ENCODE peak calls at places on chromosomes 4 and X, in nine cellular contexts. K, Q, M, W, F, V, S, X and Z are unnamed samples.

GRCh38 chr4:24599275-24599674 is 14.9 kb upstream of the DHX15 start:
- DNase-seq in W (no peak), S (no peak), Q (no peak), V (no peak), X (no peak), M (peak; percentile 54), K (no peak), F (no peak), Z (no peak)

GRCh38 chrX:70169281-70169680 is 8.0 kb upstream of the DGAT2L6 start:
- DNase-seq in S (no peak), K (no peak), F (peak; percentile 7), M (no peak), X (no peak), W (no peak), Q (no peak), V (no peak), Z (no peak)

GRCh38 chr4:169226565-169226964 is 44.2 kb downstream of the SH3RF1 start:
- DNase-seq in F (no peak), M (no peak), K (no peak), W (no peak), S (no peak), Q (no peak), V (no peak), X (no peak), Z (no peak)

GRCh38 chr4:55635760-55636621 is at the start of gene NMU:
- DNase-seq in K (peak; percentile 67), W (peak; percentile 87), X (no peak), F (peak; percentile 79), M (peak; percentile 66), V (no peak), S (peak; percentile 40), Q (no peak), Z (no peak)

GRCh38 chr4:6601661-6602250 is 26.8 kb downstream of the MAN2B2 start:
- DNase-seq in X (no peak), M (no peak), V (no peak), Q (no peak), W (no peak), F (no peak), S (no peak), K (no peak), Z (no peak)

GRCh38 chr4:64230709-64231310 is 178.4 kb downstream of the TECRL start:
- DNase-seq in K (no peak), M (no peak), W (peak; percentile 3), X (no peak), V (no peak), S (no peak), Q (no peak), F (peak; percentile 15), Z (peak; percentile 14)

GRCh38 chr4:18934197-18934596 is 912.6 kb upstream of the LCORL start:
- DNase-seq in S (no peak), Q (no peak), W (peak; percentile 3), F (peak; percentile 33), M (no peak), X (no peak), V (no peak), K (no peak), Z (peak; percentile 23)

GRCh38 chrX:14591976-14592375 is 62.6 kb downstream of the GLRA2 start:
- DNase-seq in F (no peak), M (no peak), X (no peak), V (no peak), Q (no peak), K (no peak), S (no peak), W (no peak), Z (no peak)

GRCh38 chr4:7201351-7202305 is 9.3 kb downstream of the SORCS2 start:
- DNase-seq in F (no peak), K (peak; percentile 2), Q (no peak), M (no peak), V (no peak), S (no peak), W (no peak), X (no peak), Z (peak; percentile 12)

GRCh38 chrX:46642145-46642544 is 68.6 kb downstream of the CHST7 start:
- DNase-seq in Q (no peak), W (peak; percentile 15), V (no peak), F (peak; percentile 34), X (no peak), M (no peak), K (no peak), S (peak; percentile 37), Z (peak; percentile 51)
- TF ChIP-seq CTCF in Q (peak; percentile 25), W (peak; percentile 52), V (peak; percentile 13), F (peak; percentile 50), X (peak; percentile 39), M (peak; percentile 45), K (peak; percentile 22), S (peak; percentile 68), Z (peak; percentile 47)

GRCh38 chrX:78139160-78140123 is at the start of gene TAF9B:
- DNase-seq in W (peak; percentile 87), V (peak; percentile 32), S (peak; percentile 88), F (peak; percentile 91), Q (peak; percentile 75), K (peak; percentile 90), M (peak; percentile 80), X (peak; percentile 75), Z (peak; percentile 76)

DNA sequence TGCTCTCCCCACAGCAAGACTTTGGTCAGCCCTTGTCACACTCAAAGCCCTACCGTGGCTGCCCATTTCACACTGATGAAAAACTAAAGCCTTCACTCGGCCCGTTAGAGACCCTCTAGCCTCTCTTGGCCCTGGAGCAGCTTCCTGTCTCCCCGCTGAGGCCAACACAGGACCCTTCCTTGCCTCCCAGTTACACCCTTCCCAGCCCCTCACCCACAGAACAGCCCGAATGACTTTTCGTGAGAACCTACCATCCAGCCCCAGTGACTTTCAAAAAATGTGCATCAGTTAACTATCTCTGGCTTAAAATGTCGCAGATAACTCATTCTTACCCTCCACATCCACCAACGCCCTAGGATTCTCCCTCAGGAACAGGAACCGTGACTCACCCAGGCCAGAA is 756 bp upstream of the TAF9B start:
- DNase-seq in X (no peak), W (no peak), S (no peak), V (no peak), M (no peak), Q (no peak), F (no peak), K (no peak), Z (no peak)
- H3K4me3 ChIP-seq in X (peak overlapping the region; percentile 76), W (peak overlapping the region; percentile 66), S (no peak overlapping the region), V (no peak overlapping the region), M (no peak overlapping the region), Q (no peak overlapping the region), F (peak overlapping the region; percentile 98), K (peak overlapping the region; percentile 79), Z (no peak overlapping the region)

GRCh38 chr4:142372570-142373300 is 473.4 kb downstream of the INPP4B start:
- DNase-seq in S (no peak), F (peak; percentile 7), W (no peak), X (no peak), Q (no peak), M (no peak), V (no peak), K (no peak), Z (no peak)
- TF ChIP-seq CTCF in S (no peak), F (no peak), W (no peak), X (no peak), Q (no peak), M (no peak), V (no peak), K (no peak), Z (no peak)

GRCh38 chr4:40672528-40673522 is 43.2 kb upstream of the RBM47 start:
- DNase-seq in X (no peak), S (no peak), V (peak; percentile 73), M (no peak), K (no peak), Q (peak; percentile 94), F (peak; percentile 83), W (no peak), Z (peak; percentile 99)
- H3K4me3 ChIP-seq in X (no peak overlapping the region), S (no peak overlapping the region), V (no peak overlapping the region), M (no peak overlapping the region), K (no peak overlapping the region), Q (no peak overlapping the region), F (no peak overlapping the region), W (no peak overlapping the region), Z (no peak overlapping the region)

DNA sequence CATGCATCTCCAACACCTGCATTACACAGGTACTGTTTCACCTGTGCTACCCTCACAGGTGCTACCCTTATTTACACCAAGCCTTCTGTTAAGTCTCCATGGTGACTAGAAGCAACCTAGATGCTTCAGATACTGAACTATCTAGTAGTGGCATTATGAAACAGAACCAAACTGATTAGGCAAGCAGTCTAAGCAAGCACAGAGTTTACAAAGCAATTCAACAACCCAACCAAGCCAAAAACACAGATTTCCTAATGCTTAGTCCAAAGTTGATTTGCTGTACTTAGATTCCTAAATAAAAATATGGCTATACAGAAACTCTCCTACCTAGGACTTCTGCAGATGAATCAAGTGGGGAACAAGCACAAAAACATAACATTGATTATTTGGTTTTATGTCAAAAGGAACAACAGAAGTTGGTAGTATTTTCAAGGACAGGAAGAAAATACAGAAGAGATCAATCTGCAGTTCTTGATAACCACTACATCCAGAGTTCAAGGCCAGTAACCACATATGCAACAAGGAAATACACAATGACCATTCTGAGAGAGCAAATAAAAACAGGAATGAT is 3.2 kb downstream of the TAPT1 start:
- DNase-seq in W (no peak), X (no peak), M (no peak), V (no peak), K (no peak), F (no peak), Q (no peak), S (no peak), Z (no peak)
- TF ChIP-seq CTCF in W (no peak), X (no peak), M (no peak), V (no peak), K (no peak), F (no peak), Q (no peak), S (no peak), Z (no peak)

DNA sequence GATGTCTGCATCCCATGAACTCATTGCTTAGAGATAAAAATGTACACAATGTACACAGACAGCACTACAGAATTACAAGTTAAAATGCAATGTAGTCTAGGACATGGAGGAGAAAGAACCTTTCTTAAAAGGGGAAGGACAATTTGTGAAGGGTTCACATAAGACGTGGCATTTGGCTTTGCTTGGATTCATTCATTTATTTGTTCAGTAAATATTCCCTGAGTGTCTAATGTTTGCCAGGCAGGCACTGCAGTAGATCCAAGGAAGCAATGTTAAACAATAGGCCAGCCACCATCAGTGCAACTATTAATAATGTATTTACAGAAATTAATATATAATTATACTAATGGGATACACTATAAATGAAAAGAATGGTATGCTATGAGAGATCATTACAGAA is 94.4 kb downstream of the GRIA2 start:
- DNase-seq in X (no peak), F (no peak), S (no peak), W (no peak), V (no peak), K (no peak), M (no peak), Q (no peak), Z (no peak)
- H3K4me3 ChIP-seq in X (no peak overlapping the region), F (no peak overlapping the region), S (no peak overlapping the region), W (no peak overlapping the region), V (no peak overlapping the region), K (no peak overlapping the region), M (no peak overlapping the region), Q (no peak overlapping the region), Z (no peak overlapping the region)